ENCODE peak calls at places on chromosomes 5 and 9, in six cellular contexts. One of them, this sample, is unnamed. For H3K4me1, the result is how much of the 10 kb centered on the place peaks cover.

GRCh38 chr9:23431459-23431858 is 394.6 kb downstream of the ELAVL2 start:
- DNase-seq in IMR-90: no peak
- DNase-seq in H9: no peak
- DNase-seq in neuronal stem cell: no peak
- DNase-seq in trophoblast cell: no peak
- DNase-seq in H1: no peak
- DNase-seq in this sample: no peak

GRCh38 chr5:171592741-171593140 is 173.3 kb downstream of the FGF18 start:
- DNase-seq in IMR-90: no peak
- DNase-seq in H9: no peak
- DNase-seq in neuronal stem cell: no peak
- DNase-seq in trophoblast cell: no peak
- DNase-seq in H1: no peak
- DNase-seq in this sample: no peak

GRCh38 chr5:150361301-150361700 is 3.8 kb downstream of the TCOF1 start:
- DNase-seq in IMR-90: no peak
- DNase-seq in H9: no peak
- DNase-seq in neuronal stem cell: no peak
- DNase-seq in trophoblast cell: no peak
- DNase-seq in H1: no peak
- DNase-seq in this sample: no peak

GRCh38 chr9:35518212-35518917 is 28.5 kb downstream of the RUSC2 start:
- DNase-seq in IMR-90: peak
- DNase-seq in H9: peak
- DNase-seq in neuronal stem cell: peak
- DNase-seq in trophoblast cell: peak
- DNase-seq in H1: no peak
- DNase-seq in this sample: peak

GRCh38 chr5:9201011-9201410 is 344.9 kb downstream of the SEMA5A start:
- DNase-seq in IMR-90: no peak
- DNase-seq in H9: no peak
- DNase-seq in neuronal stem cell: no peak
- DNase-seq in trophoblast cell: no peak
- DNase-seq in H1: no peak
- DNase-seq in this sample: no peak

GRCh38 chr9:96323169-96323568 is 21.2 kb upstream of the HSD17B3 start:
- DNase-seq in IMR-90: no peak
- DNase-seq in H9: no peak
- DNase-seq in neuronal stem cell: no peak
- DNase-seq in trophoblast cell: no peak
- DNase-seq in H1: no peak
- DNase-seq in this sample: no peak

GRCh38 chr9:69798737-69799136 is 21.9 kb upstream of the CFAP95 start:
- DNase-seq in IMR-90: peak
- DNase-seq in H9: no peak
- DNase-seq in neuronal stem cell: no peak
- DNase-seq in trophoblast cell: no peak
- DNase-seq in H1: no peak
- DNase-seq in this sample: peak

GRCh38 chr5:97044057-97044456 is 98.4 kb downstream of the LIX1 start:
- DNase-seq in IMR-90: peak
- DNase-seq in H9: peak
- DNase-seq in neuronal stem cell: no peak
- DNase-seq in trophoblast cell: peak
- DNase-seq in H1: peak
- DNase-seq in this sample: peak

GRCh38 chr9:6907772-6908381 is 150.1 kb downstream of the KDM4C start:
- DNase-seq in IMR-90: peak
- DNase-seq in H9: no peak
- DNase-seq in neuronal stem cell: no peak
- DNase-seq in trophoblast cell: peak
- DNase-seq in H1: no peak
- DNase-seq in this sample: peak

GRCh38 chr5:113057437-113058052 is 80.9 kb downstream of the DCP2 start:
- DNase-seq in IMR-90: no peak
- DNase-seq in H9: peak
- DNase-seq in neuronal stem cell: no peak
- DNase-seq in trophoblast cell: no peak
- DNase-seq in H1: no peak
- DNase-seq in this sample: no peak

GRCh38 chr5:43192558-43193170 is 639 bp downstream of the NIM1K start:
- DNase-seq in IMR-90: peak
- DNase-seq in H9: no peak
- DNase-seq in neuronal stem cell: no peak
- DNase-seq in trophoblast cell: no peak
- DNase-seq in H1: peak
- DNase-seq in this sample: peak

GRCh38 chr5:179369530-179369884 is 24.2 kb upstream of the ADAMTS2 start:
- DNase-seq in IMR-90: no peak
- DNase-seq in H9: no peak
- DNase-seq in neuronal stem cell: no peak
- DNase-seq in trophoblast cell: no peak
- DNase-seq in H1: no peak
- DNase-seq in this sample: no peak

GRCh38 chr5:77590347-77590746 is 48.2 kb downstream of the OTP start:
- DNase-seq in IMR-90: no peak
- DNase-seq in H9: no peak
- DNase-seq in neuronal stem cell: no peak
- DNase-seq in trophoblast cell: no peak
- DNase-seq in H1: no peak
- DNase-seq in this sample: no peak

GRCh38 chr5:63961125-63961597 is 1.1 kb downstream of the HTR1A start:
- DNase-seq in IMR-90: no peak
- DNase-seq in H9: peak
- DNase-seq in neuronal stem cell: no peak
- DNase-seq in trophoblast cell: no peak
- DNase-seq in H1: no peak
- DNase-seq in this sample: no peak

GRCh38 chr9:124771867-124772621 is 933 bp upstream of the NR6A1 start:
- DNase-seq in IMR-90: peak
- DNase-seq in H9: peak
- DNase-seq in neuronal stem cell: peak
- DNase-seq in trophoblast cell: peak
- DNase-seq in H1: peak
- DNase-seq in this sample: peak

GRCh38 chr9:81635526-81636279 is 53.6 kb downstream of the TLE1 start:
- DNase-seq in IMR-90: peak
- DNase-seq in H9: no peak
- DNase-seq in neuronal stem cell: no peak
- DNase-seq in trophoblast cell: no peak
- DNase-seq in H1: no peak
- DNase-seq in this sample: peak

GRCh38 chr5:103589416-103590175 is 27.0 kb upstream of the NUDT12 start:
- DNase-seq in IMR-90: peak
- DNase-seq in H9: no peak
- DNase-seq in neuronal stem cell: no peak
- DNase-seq in trophoblast cell: no peak
- DNase-seq in H1: no peak
- DNase-seq in this sample: no peak

GRCh38 chr5:621341-621761 is 9.2 kb downstream of the CEP72 start:
- DNase-seq in IMR-90: no peak
- DNase-seq in H9: no peak
- DNase-seq in neuronal stem cell: no peak
- DNase-seq in trophoblast cell: no peak
- DNase-seq in H1: no peak
- DNase-seq in this sample: no peak

GRCh38 chr5:147148715-147149114 is 86.1 kb upstream of the STK32A start:
- DNase-seq in IMR-90: no peak
- DNase-seq in H9: no peak
- DNase-seq in neuronal stem cell: no peak
- DNase-seq in trophoblast cell: no peak
- DNase-seq in H1: no peak
- DNase-seq in this sample: no peak
- H4K91ac ChIP-seq in IMR-90: no peak
- H4K91ac ChIP-seq in H9: no peak
- H4K91ac ChIP-seq in neuronal stem cell: no peak
- H4K91ac ChIP-seq in trophoblast cell: no peak
- H4K91ac ChIP-seq in H1: no peak
- H4K91ac ChIP-seq in this sample: no peak

GRCh38 chr9:32552172-32552872 is at the start of the genes SMIM27 and TOPORS:
- DNase-seq in IMR-90: peak
- DNase-seq in H9: peak
- DNase-seq in neuronal stem cell: peak
- DNase-seq in trophoblast cell: peak
- DNase-seq in H1: peak
- DNase-seq in this sample: peak
- H3K18ac ChIP-seq in IMR-90: peak
- H3K18ac ChIP-seq in H9: peak
- H3K18ac ChIP-seq in neuronal stem cell: peak
- H3K18ac ChIP-seq in trophoblast cell: peak
- H3K18ac ChIP-seq in H1: peak
- H3K18ac ChIP-seq in this sample: peak

GRCh38 chr5:139299477-139299876 is 5.9 kb downstream of the MATR3 start:
- DNase-seq in IMR-90: no peak
- DNase-seq in H9: no peak
- DNase-seq in neuronal stem cell: no peak
- DNase-seq in trophoblast cell: no peak
- DNase-seq in H1: no peak
- DNase-seq in this sample: no peak
- H3K4me1 ChIP-seq in IMR-90: under half
- H3K4me1 ChIP-seq in H9: under half
- H3K4me1 ChIP-seq in neuronal stem cell: under half
- H3K4me1 ChIP-seq in trophoblast cell: under half
- H3K4me1 ChIP-seq in H1: under half
- H3K4me1 ChIP-seq in this sample: under half

GRCh38 chr5:108619815-108620214 is 127.9 kb upstream of the FER start:
- DNase-seq in IMR-90: no peak
- DNase-seq in H9: no peak
- DNase-seq in neuronal stem cell: no peak
- DNase-seq in trophoblast cell: no peak
- DNase-seq in H1: no peak
- DNase-seq in this sample: no peak
- H4K91ac ChIP-seq in IMR-90: no peak
- H4K91ac ChIP-seq in H9: no peak
- H4K91ac ChIP-seq in neuronal stem cell: no peak
- H4K91ac ChIP-seq in trophoblast cell: no peak
- H4K91ac ChIP-seq in H1: no peak
- H4K91ac ChIP-seq in this sample: no peak

GRCh38 chr9:78575791-78576190 is 278.9 kb downstream of the PSAT1 start:
- DNase-seq in IMR-90: no peak
- DNase-seq in H9: no peak
- DNase-seq in neuronal stem cell: peak
- DNase-seq in trophoblast cell: no peak
- DNase-seq in H1: no peak
- DNase-seq in this sample: no peak
- H3K18ac ChIP-seq in IMR-90: no peak
- H3K18ac ChIP-seq in H9: no peak
- H3K18ac ChIP-seq in neuronal stem cell: no peak
- H3K18ac ChIP-seq in trophoblast cell: no peak
- H3K18ac ChIP-seq in H1: no peak
- H3K18ac ChIP-seq in this sample: no peak

GRCh38 chr5:141843156-141843927 is 34.9 kb downstream of the PCDH1 start:
- DNase-seq in IMR-90: peak
- DNase-seq in H9: peak
- DNase-seq in neuronal stem cell: no peak
- DNase-seq in trophoblast cell: peak
- DNase-seq in H1: no peak
- DNase-seq in this sample: peak

GRCh38 chr5:141848771-141849370 is 29.3 kb downstream of the PCDH1 start:
- DNase-seq in IMR-90: peak
- DNase-seq in H9: peak
- DNase-seq in neuronal stem cell: no peak
- DNase-seq in trophoblast cell: peak
- DNase-seq in H1: peak
- DNase-seq in this sample: peak

GRCh38 chr5:141844414-141845097 is 33.7 kb downstream of the PCDH1 start:
- DNase-seq in IMR-90: no peak
- DNase-seq in H9: no peak
- DNase-seq in neuronal stem cell: no peak
- DNase-seq in trophoblast cell: no peak
- DNase-seq in H1: no peak
- DNase-seq in this sample: no peak

GRCh38 chr5:141845371-141845821 is 32.8 kb downstream of the PCDH1 start:
- DNase-seq in IMR-90: no peak
- DNase-seq in H9: peak
- DNase-seq in neuronal stem cell: no peak
- DNase-seq in trophoblast cell: no peak
- DNase-seq in H1: no peak
- DNase-seq in this sample: no peak

DNA sequence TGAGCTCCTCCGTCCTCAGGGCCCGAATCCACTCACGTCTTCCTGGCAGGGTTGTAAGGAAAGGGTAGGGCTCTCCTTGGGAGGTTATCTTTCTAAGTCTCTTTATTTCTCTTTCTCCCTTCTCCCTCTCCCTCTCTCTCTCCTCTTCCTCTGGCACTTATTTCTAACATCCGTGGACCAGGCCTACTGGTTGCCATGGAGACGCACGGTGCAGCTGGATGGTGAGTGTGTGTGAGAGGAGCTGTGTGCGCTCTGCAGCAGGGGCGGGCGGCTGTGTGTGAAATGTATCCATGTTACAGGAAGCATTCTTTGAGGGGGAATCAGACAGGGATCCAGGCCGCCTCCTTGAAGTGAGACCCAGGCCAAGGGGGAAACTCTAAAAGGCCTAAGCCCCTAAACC is 32.2 kb downstream of the PCDH1 start:
- DNase-seq in IMR-90: peak
- DNase-seq in H9: peak
- DNase-seq in neuronal stem cell: peak
- DNase-seq in trophoblast cell: peak
- DNase-seq in H1: no peak
- DNase-seq in this sample: peak
- H3K4me1 ChIP-seq in IMR-90: under half
- H3K4me1 ChIP-seq in H9: under half
- H3K4me1 ChIP-seq in neuronal stem cell: under half
- H3K4me1 ChIP-seq in trophoblast cell: under half
- H3K4me1 ChIP-seq in H1: half or more
- H3K4me1 ChIP-seq in this sample: under half

GRCh38 chr9:113125636-113126035 is 25.2 kb upstream of the SLC31A2 start:
- DNase-seq in IMR-90: no peak
- DNase-seq in H9: no peak
- DNase-seq in neuronal stem cell: no peak
- DNase-seq in trophoblast cell: no peak
- DNase-seq in H1: no peak
- DNase-seq in this sample: no peak
- H4K91ac ChIP-seq in IMR-90: no peak
- H4K91ac ChIP-seq in H9: no peak
- H4K91ac ChIP-seq in neuronal stem cell: no peak
- H4K91ac ChIP-seq in trophoblast cell: no peak
- H4K91ac ChIP-seq in H1: no peak
- H4K91ac ChIP-seq in this sample: no peak

GRCh38 chr5:87263498-87263897 is 4.2 kb upstream of the RASA1 start:
- DNase-seq in IMR-90: no peak
- DNase-seq in H9: no peak
- DNase-seq in neuronal stem cell: no peak
- DNase-seq in trophoblast cell: no peak
- DNase-seq in H1: no peak
- DNase-seq in this sample: no peak

GRCh38 chr5:87268970-87269377 is 1.3 kb downstream of the RASA1 start:
- DNase-seq in IMR-90: no peak
- DNase-seq in H9: no peak
- DNase-seq in neuronal stem cell: no peak
- DNase-seq in trophoblast cell: no peak
- DNase-seq in H1: no peak
- DNase-seq in this sample: no peak

GRCh38 chr5:87266914-87267573 is 639 bp upstream of the RASA1 start:
- DNase-seq in IMR-90: no peak
- DNase-seq in H9: no peak
- DNase-seq in neuronal stem cell: no peak
- DNase-seq in trophoblast cell: no peak
- DNase-seq in H1: no peak
- DNase-seq in this sample: no peak

GRCh38 chr5:87267574-87268125 is at the start of gene RASA1:
- DNase-seq in IMR-90: peak
- DNase-seq in H9: peak
- DNase-seq in neuronal stem cell: peak
- DNase-seq in trophoblast cell: peak
- DNase-seq in H1: peak
- DNase-seq in this sample: peak

GRCh38 chr5:87268126-87268969 is 665 bp downstream of the RASA1 start:
- DNase-seq in IMR-90: peak
- DNase-seq in H9: peak
- DNase-seq in neuronal stem cell: peak
- DNase-seq in trophoblast cell: peak
- DNase-seq in H1: peak
- DNase-seq in this sample: peak
- H3K18ac ChIP-seq in IMR-90: peak
- H3K18ac ChIP-seq in H9: peak
- H3K18ac ChIP-seq in neuronal stem cell: peak
- H3K18ac ChIP-seq in trophoblast cell: peak
- H3K18ac ChIP-seq in H1: peak
- H3K18ac ChIP-seq in this sample: peak